ENCODE peak calls at places on chromosome 4, in four cellular contexts. One of them, this sample, is unnamed.
A peak's percentile ranks its signal among the peaks of the same experiment; 100 is the strongest.

GRCh38 chr4:148216866-148217814 is 225.1 kb downstream of the NR3C2 start:
- DNase-seq in mammary epithelial cell: no peak
- DNase-seq in thoracic aorta: no peak
- DNase-seq in substantia nigra: no peak
- DNase-seq in this sample: peak; percentile 33

GRCh38 chr4:71814433-71814832 is 30.6 kb upstream of the GC start:
- DNase-seq in thoracic aorta: no peak
- DNase-seq in mammary epithelial cell: no peak
- DNase-seq in substantia nigra: no peak
- DNase-seq in this sample: no peak

GRCh38 chr4:41245983-41246382 is 10.7 kb upstream of the UCHL1 start:
- DNase-seq in mammary epithelial cell: no peak
- DNase-seq in thoracic aorta: no peak
- DNase-seq in substantia nigra: no peak
- DNase-seq in this sample: no peak

GRCh38 chr4:947491-947971 is 15.3 kb downstream of the TMEM175 start:
- DNase-seq in thoracic aorta: no peak
- DNase-seq in mammary epithelial cell: no peak
- DNase-seq in substantia nigra: no peak
- DNase-seq in this sample: no peak

GRCh38 chr4:153618831-153619230 is 65.2 kb upstream of the TLR2 start:
- DNase-seq in substantia nigra: no peak
- DNase-seq in thoracic aorta: no peak
- DNase-seq in mammary epithelial cell: no peak
- DNase-seq in this sample: no peak

GRCh38 chr4:101200561-101200960 is 146.8 kb downstream of the PPP3CA start:
- DNase-seq in mammary epithelial cell: peak; percentile 91
- DNase-seq in thoracic aorta: no peak
- DNase-seq in substantia nigra: no peak
- DNase-seq in this sample: no peak

GRCh38 chr4:47031713-47032404 is 492 bp downstream of the GABRB1 start:
- DNase-seq in substantia nigra: no peak
- DNase-seq in thoracic aorta: no peak
- DNase-seq in mammary epithelial cell: peak; percentile 1
- DNase-seq in this sample: no peak

GRCh38 chr4:71553605-71554004 is 214.8 kb downstream of the SLC4A4 start:
- DNase-seq in substantia nigra: no peak
- DNase-seq in thoracic aorta: no peak
- DNase-seq in mammary epithelial cell: peak; percentile 12
- DNase-seq in this sample: no peak

GRCh38 chr4:169271692-169272007 is 894 bp upstream of the SH3RF1 start:
- DNase-seq in thoracic aorta: no peak
- DNase-seq in mammary epithelial cell: no peak
- DNase-seq in substantia nigra: no peak
- DNase-seq in this sample: no peak

GRCh38 chr4:53055274-53055673 is 193.2 kb downstream of the RASL11B start:
- DNase-seq in substantia nigra: no peak
- DNase-seq in mammary epithelial cell: peak; percentile 65
- DNase-seq in thoracic aorta: no peak
- DNase-seq in this sample: no peak

GRCh38 chr4:174598800-174599199 is 76.5 kb upstream of the HPGD start:
- DNase-seq in substantia nigra: no peak
- DNase-seq in thoracic aorta: no peak
- DNase-seq in mammary epithelial cell: no peak
- DNase-seq in this sample: no peak

GRCh38 chr4:105741548-105741947 is 33.0 kb downstream of the GSTCD start:
- DNase-seq in mammary epithelial cell: no peak
- DNase-seq in substantia nigra: no peak
- DNase-seq in thoracic aorta: no peak
- DNase-seq in this sample: no peak

GRCh38 chr4:31045724-31046318 is 325.7 kb downstream of the PCDH7 start:
- DNase-seq in thoracic aorta: no peak
- DNase-seq in mammary epithelial cell: peak; percentile 14
- DNase-seq in substantia nigra: no peak
- DNase-seq in this sample: no peak

GRCh38 chr4:99207911-99208718 is 10.9 kb downstream of the ADH6 start:
- DNase-seq in mammary epithelial cell: no peak
- DNase-seq in substantia nigra: no peak
- DNase-seq in thoracic aorta: no peak
- DNase-seq in this sample: no peak

GRCh38 chr4:173529505-173530325 is at the start of gene HAND2:
- DNase-seq in thoracic aorta: no peak
- DNase-seq in mammary epithelial cell: no peak
- DNase-seq in substantia nigra: no peak
- DNase-seq in this sample: no peak

GRCh38 chr4:112951362-112951962 is 98.0 kb upstream of the ANK2 start:
- DNase-seq in substantia nigra: no peak
- DNase-seq in mammary epithelial cell: no peak
- DNase-seq in thoracic aorta: no peak
- DNase-seq in this sample: no peak

GRCh38 chr4:52852041-52852440 is 10.1 kb upstream of the RASL11B start:
- DNase-seq in mammary epithelial cell: no peak
- DNase-seq in substantia nigra: no peak
- DNase-seq in thoracic aorta: no peak
- DNase-seq in this sample: no peak

GRCh38 chr4:183362916-183363542 is 40.8 kb upstream of the CLDN24 start:
- DNase-seq in thoracic aorta: no peak
- DNase-seq in mammary epithelial cell: no peak
- DNase-seq in substantia nigra: no peak
- DNase-seq in this sample: no peak

GRCh38 chr4:94462572-94462971 is 10.8 kb downstream of the PDLIM5 start:
- DNase-seq in mammary epithelial cell: no peak
- DNase-seq in substantia nigra: no peak
- DNase-seq in thoracic aorta: no peak
- DNase-seq in this sample: no peak

GRCh38 chr4:121554377-121554776 is 142.4 kb downstream of the ANXA5 start:
- DNase-seq in substantia nigra: no peak
- DNase-seq in thoracic aorta: no peak
- DNase-seq in mammary epithelial cell: no peak
- DNase-seq in this sample: no peak

GRCh38 chr4:124783847-124784246 is 71.3 kb upstream of the ANKRD50 start:
- DNase-seq in thoracic aorta: no peak
- DNase-seq in substantia nigra: no peak
- DNase-seq in mammary epithelial cell: peak; percentile 39
- DNase-seq in this sample: no peak

GRCh38 chr4:66266035-66266434 is 595.7 kb upstream of the EPHA5 start:
- DNase-seq in mammary epithelial cell: no peak
- DNase-seq in thoracic aorta: no peak
- DNase-seq in substantia nigra: no peak
- DNase-seq in this sample: no peak

GRCh38 chr4:171812377-171813194 is 618 bp upstream of the GALNTL6 start:
- DNase-seq in substantia nigra: no peak
- DNase-seq in mammary epithelial cell: peak; percentile 0
- DNase-seq in thoracic aorta: no peak
- DNase-seq in this sample: no peak

GRCh38 chr4:37388672-37389368 is 144.3 kb downstream of the NWD2 start:
- DNase-seq in thoracic aorta: no peak
- DNase-seq in mammary epithelial cell: no peak
- DNase-seq in substantia nigra: no peak
- DNase-seq in this sample: no peak

GRCh38 chr4:132709024-132709423 is 440.1 kb upstream of the PCDH10 start:
- DNase-seq in thoracic aorta: no peak
- DNase-seq in mammary epithelial cell: no peak
- DNase-seq in substantia nigra: no peak
- DNase-seq in this sample: no peak

GRCh38 chr4:125191252-125191651 is 123.5 kb upstream of the FAT4 start:
- DNase-seq in mammary epithelial cell: peak; percentile 60
- DNase-seq in substantia nigra: no peak
- DNase-seq in thoracic aorta: no peak
- DNase-seq in this sample: no peak

GRCh38 chr4:7779194-7779768 is 160.4 kb downstream of the AFAP1 start:
- DNase-seq in thoracic aorta: no peak
- DNase-seq in substantia nigra: no peak
- DNase-seq in mammary epithelial cell: no peak
- DNase-seq in this sample: no peak

GRCh38 chr4:158290912-158291311 is 80.6 kb downstream of the TMEM144 start:
- DNase-seq in substantia nigra: no peak
- DNase-seq in mammary epithelial cell: no peak
- DNase-seq in thoracic aorta: no peak
- DNase-seq in this sample: no peak

GRCh38 chr4:143076723-143077122 is 108.0 kb upstream of the USP38 start:
- DNase-seq in mammary epithelial cell: no peak
- DNase-seq in substantia nigra: no peak
- DNase-seq in thoracic aorta: no peak
- DNase-seq in this sample: no peak

GRCh38 chr4:54232151-54232688 is 3.1 kb downstream of the PDGFRA start:
- DNase-seq in mammary epithelial cell: no peak
- DNase-seq in substantia nigra: no peak
- DNase-seq in thoracic aorta: no peak
- DNase-seq in this sample: no peak

GRCh38 chr4:129822708-129823504 is 727.0 kb downstream of the C4orf33 start:
- DNase-seq in substantia nigra: no peak
- DNase-seq in thoracic aorta: no peak
- DNase-seq in mammary epithelial cell: no peak
- DNase-seq in this sample: no peak

GRCh38 chr4:6499241-6499605 is 26.8 kb upstream of the PPP2R2C start:
- DNase-seq in thoracic aorta: no peak
- DNase-seq in mammary epithelial cell: peak; percentile 12
- DNase-seq in substantia nigra: no peak
- DNase-seq in this sample: no peak

GRCh38 chr4:91838181-91838861 is 465.4 kb upstream of the GRID2 start:
- DNase-seq in thoracic aorta: no peak
- DNase-seq in substantia nigra: no peak
- DNase-seq in mammary epithelial cell: no peak
- DNase-seq in this sample: no peak

GRCh38 chr4:790466-790820 is 35.5 kb downstream of the CPLX1 start:
- DNase-seq in thoracic aorta: no peak
- DNase-seq in mammary epithelial cell: no peak
- DNase-seq in substantia nigra: no peak
- DNase-seq in this sample: no peak

GRCh38 chr4:169085015-169085414 is 75.0 kb upstream of the CBR4 start:
- DNase-seq in substantia nigra: no peak
- DNase-seq in thoracic aorta: no peak
- DNase-seq in mammary epithelial cell: no peak
- DNase-seq in this sample: no peak

GRCh38 chr4:129362685-129363274 is 266.8 kb downstream of the C4orf33 start:
- DNase-seq in substantia nigra: no peak
- DNase-seq in mammary epithelial cell: peak; percentile 51
- DNase-seq in thoracic aorta: peak; percentile 3
- DNase-seq in this sample: peak; percentile 37

DNA sequence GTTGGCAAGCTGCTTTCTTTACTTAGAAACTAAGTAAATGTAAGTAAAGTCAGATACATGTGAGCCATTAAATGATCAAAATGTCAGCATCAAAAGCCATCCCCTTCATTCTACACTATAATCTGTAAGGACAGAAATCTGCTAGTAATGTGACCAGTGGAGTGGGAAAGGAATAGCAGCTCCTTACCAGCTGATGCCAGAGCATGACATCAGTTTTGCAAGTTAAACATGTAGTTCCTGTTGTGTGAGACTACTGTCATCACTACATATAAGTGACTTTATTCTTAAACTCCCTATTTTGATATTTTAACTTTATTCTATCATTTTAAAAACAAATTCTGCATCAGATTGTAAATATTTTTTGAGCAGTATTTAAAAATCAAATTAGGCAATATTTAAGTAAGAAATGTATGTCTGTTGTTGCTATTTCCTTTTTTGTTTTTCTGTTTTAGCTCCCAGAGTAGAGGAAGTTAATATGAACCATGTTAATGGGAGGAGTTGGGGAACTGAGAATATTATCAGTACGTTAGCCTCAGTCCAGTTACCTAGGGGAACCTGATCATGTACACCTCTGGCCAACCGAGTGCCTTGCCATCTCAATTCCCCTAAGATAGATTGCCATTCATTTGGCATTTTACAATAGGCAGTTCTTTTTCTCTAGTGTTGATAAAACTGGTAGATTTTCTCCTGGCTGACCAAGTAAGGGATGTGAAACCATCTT is 34.8 kb downstream of the CCNI start:
- DNase-seq in substantia nigra: no peak
- DNase-seq in thoracic aorta: no peak
- DNase-seq in mammary epithelial cell: no peak
- DNase-seq in this sample: no peak
- H3K27ac ChIP-seq in substantia nigra: no peak overlapping the region
- H3K27ac ChIP-seq in thoracic aorta: no peak overlapping the region
- H3K27ac ChIP-seq in mammary epithelial cell: no peak overlapping the region
- H3K27ac ChIP-seq in this sample: no peak overlapping the region

GRCh38 chr4:26647523-26648224 is 63.8 kb downstream of the TBC1D19 start:
- DNase-seq in thoracic aorta: no peak
- DNase-seq in substantia nigra: no peak
- DNase-seq in mammary epithelial cell: no peak
- DNase-seq in this sample: no peak

DNA sequence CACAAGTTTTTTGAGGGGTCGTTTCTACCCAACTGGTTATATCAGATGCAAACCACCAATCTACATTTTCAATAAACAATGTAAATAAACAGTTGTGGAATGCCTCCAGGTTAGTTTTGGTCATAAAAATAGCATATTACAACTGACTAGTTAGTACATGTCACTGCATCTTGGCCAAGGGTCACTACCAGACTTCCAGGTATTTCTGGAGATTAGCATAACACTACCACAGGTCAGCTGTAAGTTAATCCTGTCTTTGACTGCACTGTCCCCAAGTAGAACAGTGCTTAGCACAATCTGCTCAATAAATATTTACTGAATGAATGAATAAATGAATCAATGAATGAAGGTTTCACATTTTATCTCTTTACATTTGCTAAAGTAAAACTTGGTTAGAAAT is 64.4 kb downstream of the TBC1D19 start:
- DNase-seq in mammary epithelial cell: peak; percentile 1
- DNase-seq in substantia nigra: no peak
- DNase-seq in thoracic aorta: no peak
- DNase-seq in this sample: no peak
- H3K27ac ChIP-seq in mammary epithelial cell: no peak overlapping the region
- H3K27ac ChIP-seq in substantia nigra: no peak overlapping the region
- H3K27ac ChIP-seq in thoracic aorta: no peak overlapping the region
- H3K27ac ChIP-seq in this sample: no peak overlapping the region

DNA sequence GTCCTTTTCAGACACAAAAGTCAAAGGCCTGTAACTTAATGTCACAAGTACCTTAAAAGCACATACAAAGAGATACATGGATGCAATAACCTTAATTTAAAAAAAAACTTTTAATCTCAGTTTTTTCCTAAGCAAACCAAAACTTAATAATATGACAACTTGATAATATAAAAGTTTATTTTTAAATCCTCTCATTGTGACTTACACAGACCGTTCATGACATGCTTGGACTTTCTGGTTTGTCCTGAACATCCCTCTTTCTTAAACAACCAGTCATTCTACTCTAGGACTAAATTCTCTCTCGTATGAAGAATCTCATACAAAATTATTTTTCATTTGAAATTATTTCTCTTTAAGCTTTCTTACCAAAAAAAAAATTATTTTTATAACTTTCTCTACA is 43.1 kb upstream of the CYP2U1 start:
- DNase-seq in thoracic aorta: no peak
- DNase-seq in mammary epithelial cell: no peak
- DNase-seq in substantia nigra: no peak
- DNase-seq in this sample: no peak
- H3K27ac ChIP-seq in thoracic aorta: no peak overlapping the region
- H3K27ac ChIP-seq in mammary epithelial cell: no peak overlapping the region
- H3K27ac ChIP-seq in substantia nigra: no peak overlapping the region
- H3K27ac ChIP-seq in this sample: no peak overlapping the region

DNA sequence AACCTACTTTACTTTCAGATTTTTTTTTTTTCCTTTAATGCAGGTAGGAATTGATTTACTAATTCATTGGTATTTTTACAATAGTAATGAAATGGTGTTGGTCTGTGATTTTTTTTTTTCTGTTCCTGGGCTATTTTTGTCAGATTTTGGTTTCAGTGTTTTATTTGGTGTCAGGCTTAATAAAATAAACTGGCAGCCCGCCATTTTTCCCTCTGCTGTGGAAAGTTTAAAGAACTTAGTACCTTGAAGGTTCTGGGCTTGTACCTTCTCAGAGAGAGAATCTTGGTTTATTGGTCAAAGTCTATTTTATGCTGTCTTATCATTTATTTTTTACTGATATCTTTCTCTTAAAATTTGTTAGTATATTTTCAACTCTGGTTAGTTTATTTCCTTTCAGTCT is 64.0 kb upstream of the RHOH start:
- DNase-seq in thoracic aorta: no peak
- DNase-seq in mammary epithelial cell: no peak
- DNase-seq in substantia nigra: no peak
- DNase-seq in this sample: no peak
- H3K27ac ChIP-seq in thoracic aorta: no peak overlapping the region
- H3K27ac ChIP-seq in mammary epithelial cell: no peak overlapping the region
- H3K27ac ChIP-seq in substantia nigra: no peak overlapping the region
- H3K27ac ChIP-seq in this sample: no peak overlapping the region